ENCODE peak calls at places on chromosomes 3 and 15, in five cellular contexts. One of them, this sample, is unnamed.

GRCh38 chr3:12830785-12831581 is 10.4 kb downstream of the RPL32 start:
- DNase-seq in endothelial cell: no peak
- DNase-seq in adrenal gland: no peak
- DNase-seq in esophagus muscularis mucosa: no peak
- DNase-seq in HCT116: no peak
- DNase-seq in this sample: no peak

GRCh38 chr3:13498354-13499060 is 18.4 kb downstream of the HDAC11 start:
- DNase-seq in HCT116: no peak
- DNase-seq in adrenal gland: no peak
- DNase-seq in endothelial cell: no peak
- DNase-seq in esophagus muscularis mucosa: no peak
- DNase-seq in this sample: no peak

GRCh38 chr15:33994005-33994615 is 25.8 kb downstream of the CHRM5 start:
- DNase-seq in adrenal gland: no peak
- DNase-seq in HCT116: peak
- DNase-seq in esophagus muscularis mucosa: no peak
- DNase-seq in endothelial cell: peak
- DNase-seq in this sample: peak

GRCh38 chr3:187955076-187955952 is 198.6 kb upstream of the LPP start:
- DNase-seq in HCT116: no peak
- DNase-seq in esophagus muscularis mucosa: no peak
- DNase-seq in adrenal gland: peak
- DNase-seq in endothelial cell: no peak
- DNase-seq in this sample: no peak

GRCh38 chr3:101816215-101817149 is 32.8 kb upstream of the NFKBIZ start:
- DNase-seq in adrenal gland: no peak
- DNase-seq in esophagus muscularis mucosa: no peak
- DNase-seq in endothelial cell: no peak
- DNase-seq in HCT116: no peak
- DNase-seq in this sample: no peak

GRCh38 chr15:72339777-72340177 is 19.8 kb upstream of the CELF6 start:
- DNase-seq in esophagus muscularis mucosa: no peak
- DNase-seq in endothelial cell: no peak
- DNase-seq in adrenal gland: peak
- DNase-seq in HCT116: no peak
- DNase-seq in this sample: peak

GRCh38 chr3:31565288-31565687 is 32.6 kb downstream of the STT3B start:
- DNase-seq in esophagus muscularis mucosa: no peak
- DNase-seq in adrenal gland: no peak
- DNase-seq in HCT116: no peak
- DNase-seq in endothelial cell: no peak
- DNase-seq in this sample: no peak

GRCh38 chr3:195566797-195567196 is 16.9 kb downstream of the APOD start:
- DNase-seq in endothelial cell: no peak
- DNase-seq in esophagus muscularis mucosa: no peak
- DNase-seq in adrenal gland: no peak
- DNase-seq in HCT116: no peak
- DNase-seq in this sample: peak

GRCh38 chr15:70853855-70854668 is at the start of gene LARP6:
- DNase-seq in HCT116: no peak
- DNase-seq in adrenal gland: peak
- DNase-seq in esophagus muscularis mucosa: peak
- DNase-seq in endothelial cell: peak
- DNase-seq in this sample: peak

GRCh38 chr3:7144696-7145308 is 283.9 kb downstream of the GRM7 start:
- DNase-seq in endothelial cell: peak
- DNase-seq in adrenal gland: peak
- DNase-seq in esophagus muscularis mucosa: no peak
- DNase-seq in HCT116: peak
- DNase-seq in this sample: peak

GRCh38 chr15:90954712-90955671 is at the start of gene RCCD1:
- DNase-seq in esophagus muscularis mucosa: peak
- DNase-seq in adrenal gland: peak
- DNase-seq in HCT116: peak
- DNase-seq in endothelial cell: peak
- DNase-seq in this sample: peak

GRCh38 chr3:22939349-22939748 is 263.8 kb upstream of the UBE2E2 start:
- DNase-seq in adrenal gland: no peak
- DNase-seq in HCT116: no peak
- DNase-seq in esophagus muscularis mucosa: no peak
- DNase-seq in endothelial cell: no peak
- DNase-seq in this sample: no peak

GRCh38 chr3:45035441-45036301 is 9.6 kb downstream of the CLEC3B start:
- DNase-seq in esophagus muscularis mucosa: no peak
- DNase-seq in adrenal gland: peak
- DNase-seq in HCT116: no peak
- DNase-seq in endothelial cell: peak
- DNase-seq in this sample: peak

GRCh38 chr3:41117398-41117870 is 81.9 kb upstream of the CTNNB1 start:
- DNase-seq in esophagus muscularis mucosa: peak
- DNase-seq in adrenal gland: peak
- DNase-seq in endothelial cell: no peak
- DNase-seq in HCT116: peak
- DNase-seq in this sample: no peak

GRCh38 chr15:68272797-68273271 is 4.7 kb upstream of the FEM1B start:
- DNase-seq in endothelial cell: no peak
- DNase-seq in adrenal gland: no peak
- DNase-seq in HCT116: no peak
- DNase-seq in esophagus muscularis mucosa: no peak
- DNase-seq in this sample: no peak

GRCh38 chr3:115624029-115624645 is 827 bp downstream of the GAP43 start:
- DNase-seq in endothelial cell: peak
- DNase-seq in adrenal gland: no peak
- DNase-seq in HCT116: no peak
- DNase-seq in esophagus muscularis mucosa: no peak
- DNase-seq in this sample: peak

GRCh38 chr3:65979152-65979551 is 59.6 kb downstream of the MAGI1 start:
- DNase-seq in endothelial cell: no peak
- DNase-seq in HCT116: no peak
- DNase-seq in esophagus muscularis mucosa: no peak
- DNase-seq in adrenal gland: peak
- DNase-seq in this sample: no peak

GRCh38 chr3:93906245-93906644 is 67.5 kb downstream of the PROS1 start:
- DNase-seq in adrenal gland: no peak
- DNase-seq in endothelial cell: no peak
- DNase-seq in esophagus muscularis mucosa: no peak
- DNase-seq in HCT116: no peak
- DNase-seq in this sample: no peak

GRCh38 chr15:70002897-70003296 is 94.8 kb downstream of the TLE3 start:
- DNase-seq in adrenal gland: no peak
- DNase-seq in esophagus muscularis mucosa: no peak
- DNase-seq in endothelial cell: no peak
- DNase-seq in HCT116: no peak
- DNase-seq in this sample: no peak

GRCh38 chr3:138440596-138440995 is 6.2 kb downstream of the ESYT3 start:
- DNase-seq in HCT116: no peak
- DNase-seq in esophagus muscularis mucosa: no peak
- DNase-seq in endothelial cell: no peak
- DNase-seq in adrenal gland: no peak
- DNase-seq in this sample: no peak

GRCh38 chr15:59917504-59918157 is 86.5 kb upstream of the FOXB1 start:
- DNase-seq in HCT116: peak
- DNase-seq in adrenal gland: peak
- DNase-seq in esophagus muscularis mucosa: no peak
- DNase-seq in endothelial cell: peak
- DNase-seq in this sample: peak

GRCh38 chr3:178880274-178880673 is 191.3 kb downstream of the ZMAT3 start:
- DNase-seq in adrenal gland: no peak
- DNase-seq in esophagus muscularis mucosa: no peak
- DNase-seq in endothelial cell: no peak
- DNase-seq in HCT116: no peak
- DNase-seq in this sample: no peak

GRCh38 chr3:87307805-87308204 is 31.4 kb upstream of the POU1F1 start:
- DNase-seq in endothelial cell: no peak
- DNase-seq in esophagus muscularis mucosa: no peak
- DNase-seq in adrenal gland: no peak
- DNase-seq in HCT116: no peak
- DNase-seq in this sample: no peak

GRCh38 chr15:22989576-22990477 is 9.7 kb upstream of the CYFIP1 start:
- DNase-seq in endothelial cell: no peak
- DNase-seq in adrenal gland: no peak
- DNase-seq in esophagus muscularis mucosa: no peak
- DNase-seq in HCT116: no peak
- DNase-seq in this sample: no peak

GRCh38 chr15:85687329-85687728 is 107.4 kb downstream of the KLHL25 start:
- DNase-seq in esophagus muscularis mucosa: no peak
- DNase-seq in HCT116: no peak
- DNase-seq in adrenal gland: no peak
- DNase-seq in endothelial cell: no peak
- DNase-seq in this sample: no peak

GRCh38 chr3:56323986-56324420 is 144.3 kb downstream of the ERC2 start:
- DNase-seq in esophagus muscularis mucosa: peak
- DNase-seq in adrenal gland: peak
- DNase-seq in endothelial cell: no peak
- DNase-seq in HCT116: no peak
- DNase-seq in this sample: no peak

GRCh38 chr3:121918779-121919483 is 24.7 kb downstream of the SLC15A2 start:
- DNase-seq in HCT116: no peak
- DNase-seq in adrenal gland: no peak
- DNase-seq in endothelial cell: no peak
- DNase-seq in esophagus muscularis mucosa: no peak
- DNase-seq in this sample: no peak

GRCh38 chr15:101692799-101693198 is 31.5 kb downstream of the TARS3 start:
- DNase-seq in esophagus muscularis mucosa: peak
- DNase-seq in HCT116: no peak
- DNase-seq in endothelial cell: no peak
- DNase-seq in adrenal gland: no peak
- DNase-seq in this sample: no peak

GRCh38 chr15:101697488-101697887 is 26.8 kb downstream of the TARS3 start:
- DNase-seq in adrenal gland: no peak
- DNase-seq in HCT116: no peak
- DNase-seq in esophagus muscularis mucosa: peak
- DNase-seq in endothelial cell: no peak
- DNase-seq in this sample: no peak

GRCh38 chr15:101698314-101698713 is 26.0 kb downstream of the TARS3 start:
- DNase-seq in adrenal gland: peak
- DNase-seq in endothelial cell: no peak
- DNase-seq in esophagus muscularis mucosa: peak
- DNase-seq in HCT116: no peak
- DNase-seq in this sample: no peak

GRCh38 chr15:101689901-101690300 is 34.4 kb downstream of the TARS3 start:
- DNase-seq in adrenal gland: peak
- DNase-seq in esophagus muscularis mucosa: peak
- DNase-seq in HCT116: no peak
- DNase-seq in endothelial cell: no peak
- DNase-seq in this sample: no peak

GRCh38 chr15:101694261-101694660 is 30.0 kb downstream of the TARS3 start:
- DNase-seq in esophagus muscularis mucosa: peak
- DNase-seq in HCT116: no peak
- DNase-seq in endothelial cell: no peak
- DNase-seq in adrenal gland: no peak
- DNase-seq in this sample: no peak
- TF ChIP-seq CTCF in esophagus muscularis mucosa: no peak
- TF ChIP-seq CTCF in HCT116: no peak
- TF ChIP-seq CTCF in endothelial cell: no peak
- TF ChIP-seq CTCF in adrenal gland: no peak
- TF ChIP-seq CTCF in this sample: no peak

GRCh38 chr15:74301583-74302374 is 65.7 kb downstream of the CCDC33 start:
- DNase-seq in esophagus muscularis mucosa: no peak
- DNase-seq in endothelial cell: no peak
- DNase-seq in HCT116: no peak
- DNase-seq in adrenal gland: no peak
- DNase-seq in this sample: no peak
- TF ChIP-seq CTCF in esophagus muscularis mucosa: no peak
- TF ChIP-seq CTCF in endothelial cell: no peak
- TF ChIP-seq CTCF in HCT116: no peak
- TF ChIP-seq CTCF in adrenal gland: no peak
- TF ChIP-seq CTCF in this sample: no peak

GRCh38 chr3:141486416-141486734 is 452 bp upstream of the RASA2 start:
- DNase-seq in adrenal gland: no peak
- DNase-seq in endothelial cell: no peak
- DNase-seq in HCT116: no peak
- DNase-seq in esophagus muscularis mucosa: no peak
- DNase-seq in this sample: no peak
- TF ChIP-seq CTCF in adrenal gland: no peak
- TF ChIP-seq CTCF in endothelial cell: no peak
- TF ChIP-seq CTCF in HCT116: no peak
- TF ChIP-seq CTCF in esophagus muscularis mucosa: no peak
- TF ChIP-seq CTCF in this sample: no peak

DNA sequence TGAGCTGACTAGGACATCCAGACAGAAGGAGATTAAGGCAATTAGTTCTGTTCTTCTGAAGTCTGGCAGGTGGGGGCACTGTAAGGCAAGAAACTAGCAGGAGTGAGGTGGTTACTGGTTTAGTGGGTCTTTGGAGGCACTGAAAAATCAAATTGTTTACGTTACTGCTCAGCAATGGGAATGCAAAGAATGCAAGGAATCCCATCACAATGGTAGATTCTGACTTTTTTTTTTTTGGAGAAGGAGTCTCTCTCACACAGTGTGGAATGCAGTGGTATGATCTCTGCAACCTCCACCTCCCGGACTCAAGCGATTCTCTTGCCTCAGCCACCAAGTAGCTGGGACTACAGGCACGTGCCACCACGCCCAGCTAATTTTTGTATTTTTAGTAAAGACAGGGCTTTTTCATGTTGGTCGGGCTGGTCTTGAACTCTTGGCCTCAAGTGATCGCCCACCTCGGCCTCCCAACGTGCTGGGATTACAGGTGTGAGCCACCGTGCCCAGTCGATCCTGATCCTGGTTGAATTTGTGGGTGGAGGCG is 16.4 kb downstream of the FAM107A start:
- DNase-seq in esophagus muscularis mucosa: no peak
- DNase-seq in adrenal gland: no peak
- DNase-seq in HCT116: no peak
- DNase-seq in endothelial cell: peak
- DNase-seq in this sample: no peak
- TF ChIP-seq CTCF in esophagus muscularis mucosa: peak
- TF ChIP-seq CTCF in adrenal gland: no peak
- TF ChIP-seq CTCF in HCT116: peak
- TF ChIP-seq CTCF in endothelial cell: no peak
- TF ChIP-seq CTCF in this sample: no peak

DNA sequence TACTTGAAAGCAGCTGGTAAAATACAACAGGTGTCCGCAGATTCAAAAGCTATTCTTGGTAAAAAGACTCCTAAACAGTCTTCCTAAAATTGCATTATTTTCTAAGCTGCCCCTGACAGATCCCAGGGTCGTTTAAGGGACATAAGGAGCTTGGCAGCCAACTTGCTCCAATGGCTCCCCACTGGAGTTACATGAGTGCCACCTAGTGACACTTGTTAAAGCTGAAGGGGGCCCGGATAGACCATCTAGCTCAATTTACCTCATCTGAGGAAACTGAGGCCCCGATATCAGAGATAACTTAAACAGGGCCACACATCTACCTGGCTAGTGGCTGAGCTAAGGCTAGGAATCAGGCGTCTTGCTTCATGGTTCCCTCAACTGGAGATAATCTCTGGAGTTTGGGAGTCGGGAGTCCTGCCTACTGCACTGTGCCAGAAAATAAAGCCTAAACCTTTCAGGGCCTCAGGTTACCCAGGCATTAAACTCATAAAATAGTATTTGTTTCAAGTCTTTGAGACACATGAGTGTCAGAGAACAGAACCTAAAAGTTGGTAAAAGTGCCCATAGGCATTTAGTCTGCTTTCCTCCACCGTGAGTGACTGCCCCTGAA is 6.5 kb upstream of the TBC1D23 start:
- DNase-seq in HCT116: peak
- DNase-seq in esophagus muscularis mucosa: no peak
- DNase-seq in endothelial cell: peak
- DNase-seq in adrenal gland: peak
- DNase-seq in this sample: peak
- TF ChIP-seq CTCF in HCT116: peak
- TF ChIP-seq CTCF in esophagus muscularis mucosa: peak
- TF ChIP-seq CTCF in endothelial cell: peak
- TF ChIP-seq CTCF in adrenal gland: peak
- TF ChIP-seq CTCF in this sample: peak

GRCh38 chr3:51974277-51974962 is 444 bp upstream of the ABHD14A start:
- DNase-seq in HCT116: no peak
- DNase-seq in endothelial cell: no peak
- DNase-seq in esophagus muscularis mucosa: no peak
- DNase-seq in adrenal gland: peak
- DNase-seq in this sample: no peak
- TF ChIP-seq CTCF in HCT116: no peak
- TF ChIP-seq CTCF in endothelial cell: peak
- TF ChIP-seq CTCF in esophagus muscularis mucosa: peak
- TF ChIP-seq CTCF in adrenal gland: peak
- TF ChIP-seq CTCF in this sample: peak